ENCODE peak calls at places on chromosomes 2 and 18, in four cellular contexts. One of them, this sample, is unnamed.

GRCh38 chr2:219947575-219947974 is 320.1 kb downstream of the SLC4A3 start:
- DNase-seq in neuronal stem cell: no peak
- DNase-seq in IMR-90: peak; percentile 55
- DNase-seq in H9: no peak
- DNase-seq in this sample: no peak

GRCh38 chr2:223870840-223871618 is 33.6 kb upstream of the AP1S3 start:
- DNase-seq in H9: no peak
- DNase-seq in neuronal stem cell: no peak
- DNase-seq in IMR-90: no peak
- DNase-seq in this sample: no peak

GRCh38 chr2:163207706-163208370 is 369.3 kb upstream of the KCNH7 start:
- DNase-seq in IMR-90: no peak
- DNase-seq in H9: no peak
- DNase-seq in neuronal stem cell: no peak
- DNase-seq in this sample: no peak

GRCh38 chr18:58338961-58339722 is 289.7 kb downstream of the ALPK2 start:
- DNase-seq in IMR-90: peak; percentile 56
- DNase-seq in neuronal stem cell: peak; percentile 45
- DNase-seq in H9: peak; percentile 62
- DNase-seq in this sample: peak; percentile 53

GRCh38 chr2:177905640-177906039 is 166.9 kb downstream of the PDE11A start:
- DNase-seq in IMR-90: no peak
- DNase-seq in H9: no peak
- DNase-seq in neuronal stem cell: no peak
- DNase-seq in this sample: no peak

GRCh38 chr2:107430596-107431266 is 396.0 kb upstream of the RGPD4 start:
- DNase-seq in neuronal stem cell: no peak
- DNase-seq in H9: no peak
- DNase-seq in IMR-90: no peak
- DNase-seq in this sample: no peak

GRCh38 chr2:100655936-100656534 is 93.2 kb downstream of the PDCL3 start:
- DNase-seq in neuronal stem cell: no peak
- DNase-seq in IMR-90: no peak
- DNase-seq in H9: no peak
- DNase-seq in this sample: no peak

GRCh38 chr2:127122351-127123027 is 15.5 kb upstream of the BIN1 start:
- DNase-seq in H9: no peak
- DNase-seq in IMR-90: no peak
- DNase-seq in neuronal stem cell: no peak
- DNase-seq in this sample: no peak

GRCh38 chr2:238970553-238971081 is 122.7 kb downstream of the TWIST2 start:
- DNase-seq in IMR-90: peak; percentile 63
- DNase-seq in H9: peak; percentile 89
- DNase-seq in neuronal stem cell: peak; percentile 50
- DNase-seq in this sample: peak; percentile 55

DNA sequence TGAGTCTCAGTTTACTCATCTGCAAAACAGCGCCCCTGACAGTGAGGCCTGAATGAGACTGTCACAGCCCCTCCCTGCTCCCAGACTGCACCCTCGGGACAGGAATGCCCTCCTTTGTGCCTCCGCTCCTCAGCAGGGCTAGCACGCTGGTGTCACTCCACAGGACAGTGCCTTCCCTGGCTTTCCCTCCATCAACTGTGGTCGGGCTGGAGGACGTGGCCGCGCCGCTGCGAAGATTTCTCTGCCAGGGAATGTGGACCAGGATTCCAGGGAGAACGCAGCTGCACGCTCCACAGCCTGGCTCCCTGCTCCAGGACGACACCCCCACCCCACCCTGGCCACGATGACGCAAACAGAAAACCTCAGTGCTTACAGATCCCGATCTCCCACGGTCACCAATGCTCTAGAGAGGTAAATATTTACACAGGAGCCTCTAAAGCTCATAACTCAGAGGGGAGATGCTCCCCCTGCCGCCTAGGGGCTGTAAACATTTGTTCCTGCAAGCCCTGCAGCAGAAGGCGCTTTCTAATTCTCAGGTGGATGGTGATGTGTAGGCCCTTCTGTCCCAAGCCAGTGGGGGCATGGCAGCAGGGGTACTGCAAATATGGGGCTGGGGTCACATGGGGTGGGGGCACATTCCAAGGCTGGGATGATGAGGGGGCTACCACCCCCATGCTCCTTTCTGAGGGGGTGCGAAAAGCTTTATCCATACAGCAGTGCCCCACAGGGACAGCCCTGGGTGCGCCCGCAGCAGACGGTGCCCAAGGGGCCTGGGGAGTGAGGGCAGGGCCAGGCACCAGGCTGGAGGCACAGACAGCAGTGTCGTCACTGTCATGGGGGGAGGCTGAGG is 12.4 kb downstream of the HS6ST1 start:
- DNase-seq in IMR-90: peak; percentile 100
- DNase-seq in neuronal stem cell: no peak
- DNase-seq in H9: no peak
- DNase-seq in this sample: peak; percentile 99
- H3K4ac ChIP-seq in IMR-90: peak overlapping the region; percentile 99
- H3K4ac ChIP-seq in neuronal stem cell: no peak overlapping the region
- H3K4ac ChIP-seq in H9: no peak overlapping the region
- H3K4ac ChIP-seq in this sample: peak overlapping the region; percentile 42

GRCh38 chr2:16638941-16639340 is 26.7 kb downstream of the CYRIA start:
- DNase-seq in H9: no peak
- DNase-seq in IMR-90: no peak
- DNase-seq in neuronal stem cell: no peak
- DNase-seq in this sample: no peak

GRCh38 chr2:16641509-16641908 is 24.1 kb downstream of the CYRIA start:
- DNase-seq in neuronal stem cell: no peak
- DNase-seq in H9: no peak
- DNase-seq in IMR-90: no peak
- DNase-seq in this sample: no peak

GRCh38 chr2:16639431-16639830 is 26.2 kb downstream of the CYRIA start:
- DNase-seq in neuronal stem cell: no peak
- DNase-seq in H9: no peak
- DNase-seq in IMR-90: no peak
- DNase-seq in this sample: no peak

GRCh38 chr2:16640867-16641266 is 24.8 kb downstream of the CYRIA start:
- DNase-seq in H9: no peak
- DNase-seq in IMR-90: peak; percentile 43
- DNase-seq in neuronal stem cell: no peak
- DNase-seq in this sample: peak; percentile 67

GRCh38 chr2:16640024-16640423 is 25.6 kb downstream of the CYRIA start:
- DNase-seq in H9: no peak
- DNase-seq in neuronal stem cell: no peak
- DNase-seq in IMR-90: no peak
- DNase-seq in this sample: no peak
- H2AK5ac ChIP-seq in H9: no peak overlapping the region
- H2AK5ac ChIP-seq in neuronal stem cell: peak overlapping the region; percentile 33
- H2AK5ac ChIP-seq in IMR-90: no peak overlapping the region
- H2AK5ac ChIP-seq in this sample: peak overlapping the region; percentile 74

DNA sequence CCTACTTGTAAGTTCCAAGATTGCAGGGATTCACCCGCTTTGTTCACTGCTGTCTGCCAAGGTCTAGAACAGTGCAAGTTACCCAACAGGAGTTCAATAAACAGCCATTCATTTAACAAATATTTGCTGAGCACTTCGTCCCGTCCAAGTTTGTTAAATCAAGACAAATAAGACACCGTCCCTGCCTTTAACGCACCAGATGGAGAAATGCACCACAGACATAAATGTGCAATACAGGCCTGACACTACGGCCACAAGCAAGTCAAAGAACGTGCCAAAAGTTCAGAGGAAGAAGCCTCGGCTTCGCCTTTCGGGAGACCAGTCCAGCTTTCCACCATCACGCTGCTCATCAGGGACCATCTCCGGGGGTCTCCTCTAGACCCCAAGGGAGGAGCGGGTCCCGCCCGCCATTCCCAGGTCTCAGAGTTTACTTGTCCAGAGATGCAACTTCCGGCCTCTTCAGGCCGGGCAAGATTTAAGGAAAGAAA is 429 bp downstream of the C2orf76 start:
- DNase-seq in IMR-90: peak; percentile 25
- DNase-seq in H9: no peak
- DNase-seq in neuronal stem cell: no peak
- DNase-seq in this sample: peak; percentile 66
- H3K4ac ChIP-seq in IMR-90: peak overlapping the region; percentile 83
- H3K4ac ChIP-seq in H9: no peak overlapping the region
- H3K4ac ChIP-seq in neuronal stem cell: no peak overlapping the region
- H3K4ac ChIP-seq in this sample: peak overlapping the region; percentile 53

GRCh38 chr2:96111823-96112500 is 4.4 kb downstream of the ADRA2B start:
- DNase-seq in H9: no peak
- DNase-seq in neuronal stem cell: no peak
- DNase-seq in IMR-90: no peak
- DNase-seq in this sample: no peak
- H2AK5ac ChIP-seq in H9: no peak overlapping the region
- H2AK5ac ChIP-seq in neuronal stem cell: peak overlapping the region; percentile 37
- H2AK5ac ChIP-seq in IMR-90: no peak overlapping the region
- H2AK5ac ChIP-seq in this sample: no peak overlapping the region

GRCh38 chr18:31101148-31102019 is 837 bp downstream of the DSC2 start:
- DNase-seq in IMR-90: no peak
- DNase-seq in neuronal stem cell: peak; percentile 48
- DNase-seq in H9: peak; percentile 80
- DNase-seq in this sample: peak; percentile 44
- H3K4ac ChIP-seq in IMR-90: no peak overlapping the region
- H3K4ac ChIP-seq in neuronal stem cell: peak overlapping the region; percentile 76
- H3K4ac ChIP-seq in H9: no peak overlapping the region
- H3K4ac ChIP-seq in this sample: no peak overlapping the region

DNA sequence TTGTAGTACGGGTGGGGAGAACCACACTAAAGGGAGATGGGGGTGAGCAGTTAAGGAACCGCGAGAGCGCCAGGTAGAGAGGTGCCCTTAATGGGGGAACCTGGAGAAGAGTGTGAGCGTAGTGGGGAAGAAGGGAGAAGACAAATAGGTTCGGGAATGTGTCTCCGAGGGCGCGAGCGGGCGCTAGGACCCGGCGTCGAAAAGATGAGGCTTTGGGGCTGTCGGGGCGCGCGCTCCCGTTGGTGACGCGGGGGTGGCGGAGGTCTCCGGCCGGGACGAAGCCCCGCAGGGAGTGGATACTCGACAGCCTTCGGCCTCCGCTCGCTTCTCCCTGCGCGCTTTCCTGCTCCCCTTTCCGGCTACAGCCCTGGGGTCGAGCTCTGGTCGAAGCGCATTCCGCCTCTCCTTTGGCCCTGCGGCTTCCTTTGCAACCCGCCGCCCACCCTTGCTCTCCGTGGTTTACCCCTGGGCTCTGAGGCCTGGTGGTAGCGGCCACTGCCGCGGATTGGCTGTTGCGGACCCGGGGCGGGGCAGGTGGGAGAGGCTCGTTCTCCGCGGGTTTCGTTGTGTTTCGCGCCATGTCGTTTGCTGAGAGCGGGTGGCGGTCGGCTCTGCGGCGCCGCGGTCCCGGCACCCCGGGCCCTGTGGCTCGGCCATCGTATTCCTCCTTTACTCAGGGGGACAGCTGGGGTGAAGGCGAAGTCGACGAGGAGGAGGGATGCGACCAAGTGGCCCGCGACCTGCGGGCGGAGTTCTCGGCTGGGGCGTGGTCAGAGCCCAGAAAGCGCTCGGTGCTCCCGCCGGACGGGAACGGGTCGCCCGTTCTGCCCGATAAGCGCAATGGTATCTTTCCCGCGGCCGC is at the start of gene ARL6IP6:
- DNase-seq in H9: peak; percentile 92
- DNase-seq in IMR-90: peak; percentile 84
- DNase-seq in neuronal stem cell: peak; percentile 91
- DNase-seq in this sample: peak; percentile 95
- H2AK5ac ChIP-seq in H9: no peak within 1 kb of the TSS
- H2AK5ac ChIP-seq in IMR-90: peak within 1 kb of the TSS; percentile 75
- H2AK5ac ChIP-seq in neuronal stem cell: peak within 1 kb of the TSS; percentile 63
- H2AK5ac ChIP-seq in this sample: no peak within 1 kb of the TSS

This sample was measured in mesenchymal stem cell.